ENCODE peak calls at places on chromosomes 11 and 22, in seven cellular contexts. H, I, W, P, E, K and M are unnamed samples.

GRCh38 chr22:42310301-42310981 is 40.0 kb upstream of the TCF20 start:
- DNase-seq in H (no peak), I (no peak), W (no peak), P (no peak), E (no peak), K (no peak), M (no peak)

GRCh38 chr11:11960687-11961086 is 47.7 kb downstream of the DKK3 start:
- DNase-seq in H (no peak), I (peak), W (no peak), P (no peak), E (no peak), K (no peak), M (no peak)

GRCh38 chr11:68928108-68928429 is 24.4 kb downstream of the IGHMBP2 start:
- DNase-seq in H (no peak), I (no peak), W (no peak), P (no peak), E (no peak), K (no peak), M (no peak)

GRCh38 chr11:9529333-9529648 is 44.2 kb upstream of the WEE1 start:
- DNase-seq in H (no peak), I (no peak), W (peak), P (no peak), E (no peak), K (no peak), M (no peak)

GRCh38 chr22:44574057-44574456 is 76.0 kb upstream of the RTL6 start:
- DNase-seq in H (no peak), I (no peak), W (peak), P (peak), E (no peak), K (peak), M (peak)

GRCh38 chr11:102071497-102072472 is 24.5 kb downstream of the CFAP300 start:
- DNase-seq in H (no peak), I (no peak), W (no peak), P (no peak), E (no peak), K (no peak), M (no peak)

GRCh38 chr22:50088096-50088495 is 1.7 kb upstream of the MOV10L1 start:
- DNase-seq in H (no peak), I (no peak), W (no peak), P (no peak), E (no peak), K (no peak), M (no peak)

GRCh38 chr22:37749831-37750595 is 53.2 kb downstream of the TRIOBP start:
- DNase-seq in H (no peak), I (no peak), W (peak), P (no peak), E (no peak), K (peak), M (peak)

GRCh38 chr22:40637181-40638150 is 947 bp upstream of the MRTFA start:
- DNase-seq in H (peak), I (peak), W (peak), P (no peak), E (no peak), K (no peak), M (no peak)

GRCh38 chr11:68506908-68507307 is 46.4 kb downstream of the PPP6R3 start:
- DNase-seq in H (no peak), I (no peak), W (no peak), P (no peak), E (no peak), K (no peak), M (peak)

GRCh38 chr22:50545522-50546325 is at the start of gene KLHDC7B:
- DNase-seq in H (no peak), I (no peak), W (no peak), P (no peak), E (no peak), K (no peak), M (no peak)